ENCODE peak calls at places on chromosomes 11 and 22, in eight cellular contexts. T is lung; O is fibroblast of lung; E is HCT116; V is A549; F is heart right ventricle; Q is CD4-positive, CD25-positive, alpha-beta regulatory T cell; P is body of pancreas. M is an unnamed sample.

GRCh38 chr11:2744166-2744565 is 44.4 kb upstream of the KCNQ1OT1 start:
- DNase-seq in T (no peak), O (no peak), E (no peak), V (no peak), F (no peak), Q (no peak), P (peak), M (no peak)

GRCh38 chr22:39997421-39997820 is 2.7 kb downstream of the FAM83F start:
- DNase-seq in T (no peak), O (no peak), E (no peak), V (no peak), F (no peak), Q (no peak), P (no peak), M (no peak)

GRCh38 chr11:124586247-124586860 is 16.6 kb downstream of the OR8A1 start:
- DNase-seq in T (peak), O (peak), E (peak), V (peak), F (peak), Q (peak), P (peak), M (peak)

GRCh38 chr11:8327761-8328192 is 64.1 kb upstream of the LMO1 start:
- DNase-seq in T (no peak), O (peak), E (no peak), V (no peak), F (no peak), Q (no peak), P (no peak), M (no peak)

GRCh38 chr11:17979770-17980371 is 33.0 kb downstream of the SERGEF start:
- DNase-seq in T (no peak), O (no peak), E (no peak), V (peak), F (no peak), Q (peak), P (peak), M (peak)

GRCh38 chr11:1295086-1295485 is 14.3 kb downstream of the TOLLIP start:
- DNase-seq in T (no peak), O (no peak), E (no peak), V (no peak), F (no peak), Q (no peak), P (no peak), M (no peak)

GRCh38 chr11:72617080-72617744 is 57.0 kb downstream of the PDE2A start:
- DNase-seq in T (no peak), O (peak), E (no peak), V (no peak), F (no peak), Q (no peak), P (no peak), M (no peak)

GRCh38 chr11:64858467-64859401 is 14.3 kb upstream of the CDC42BPG start:
- DNase-seq in T (no peak), O (no peak), E (no peak), V (no peak), F (peak), Q (peak), P (no peak), M (peak)

GRCh38 chr11:72553748-72554147 is 119.4 kb upstream of the CLPB start:
- DNase-seq in T (no peak), O (no peak), E (no peak), V (no peak), F (no peak), Q (peak), P (no peak), M (no peak)

GRCh38 chr22:33111491-33111890 is 53.3 kb upstream of the SYN3 start:
- DNase-seq in T (no peak), O (no peak), E (no peak), V (no peak), F (no peak), Q (no peak), P (no peak), M (no peak)

GRCh38 chr22:45552017-45552411 is 49.3 kb downstream of the FBLN1 start:
- DNase-seq in T (no peak), O (no peak), E (no peak), V (no peak), F (no peak), Q (no peak), P (no peak), M (no peak)

GRCh38 chr22:44179989-44180705 is 578 bp upstream of the PARVG start:
- DNase-seq in T (no peak), O (no peak), E (no peak), V (no peak), F (no peak), Q (no peak), P (no peak), M (no peak)

GRCh38 chr11:75428301-75428724 is 4.7 kb downstream of the KLHL35 start:
- DNase-seq in T (peak), O (peak), E (no peak), V (no peak), F (peak), Q (peak), P (peak), M (peak)

GRCh38 chr11:72634472-72635095 is 39.6 kb downstream of the PDE2A start:
- DNase-seq in T (no peak), O (no peak), E (no peak), V (no peak), F (peak), Q (no peak), P (no peak), M (no peak)

GRCh38 chr11:76787911-76788596 is 4.9 kb downstream of the TSKU start:
- DNase-seq in T (no peak), O (no peak), E (peak), V (no peak), F (no peak), Q (no peak), P (peak), M (no peak)

GRCh38 chr11:1782831-1783724 is 19.4 kb upstream of the CTSD start:
- DNase-seq in T (no peak), O (peak), E (no peak), V (no peak), F (no peak), Q (no peak), P (no peak), M (no peak)

GRCh38 chr11:107929611-107930200 is 1.5 kb downstream of the RAB39A start:
- DNase-seq in T (no peak), O (peak), E (no peak), V (no peak), F (no peak), Q (no peak), P (no peak), M (no peak)

GRCh38 chr11:26623076-26623666 is 51.1 kb upstream of the MUC15 start:
- DNase-seq in T (no peak), O (peak), E (no peak), V (peak), F (no peak), Q (no peak), P (no peak), M (no peak)

GRCh38 chr11:65459552-65459951 is 37.0 kb downstream of the NEAT1 start:
- DNase-seq in T (no peak), O (no peak), E (no peak), V (no peak), F (no peak), Q (no peak), P (no peak), M (no peak)

GRCh38 chr22:19940536-19941364 is 822 bp upstream of the COMT start:
- DNase-seq in T (no peak), O (no peak), E (no peak), V (peak), F (no peak), Q (no peak), P (no peak), M (no peak)

GRCh38 chr11:80632156-80632555 is 1191.3 kb upstream of the TENM4 start:
- DNase-seq in T (no peak), O (no peak), E (no peak), V (no peak), F (no peak), Q (no peak), P (no peak), M (no peak)

GRCh38 chr22:39257522-39258475 is 13.0 kb upstream of the PDGFB start:
- DNase-seq in T (no peak), O (no peak), E (no peak), V (no peak), F (no peak), Q (no peak), P (no peak), M (no peak)

GRCh38 chr11:2271077-2271326 is 614 bp upstream of the ASCL2 start:
- DNase-seq in T (peak), O (no peak), E (no peak), V (no peak), F (peak), Q (peak), P (no peak), M (peak)

GRCh38 chr11:78802058-78802633 is 227.5 kb upstream of the NARS2 start:
- DNase-seq in T (peak), O (peak), E (no peak), V (no peak), F (no peak), Q (no peak), P (peak), M (peak)

GRCh38 chr11:130629039-130629438 is 180.6 kb downstream of the ADAMTS15 start:
- DNase-seq in T (no peak), O (peak), E (no peak), V (no peak), F (no peak), Q (no peak), P (no peak), M (no peak)

GRCh38 chr11:16759857-16760256 is 21.4 kb downstream of the C11orf58 start:
- DNase-seq in T (no peak), O (no peak), E (no peak), V (no peak), F (no peak), Q (no peak), P (no peak), M (no peak)

GRCh38 chr11:2477936-2478335 is 33.1 kb downstream of the KCNQ1 start:
- DNase-seq in T (no peak), O (no peak), E (no peak), V (no peak), F (no peak), Q (no peak), P (no peak), M (no peak)

GRCh38 chr11:26607725-26608506 is 35.9 kb upstream of the MUC15 start:
- DNase-seq in T (no peak), O (no peak), E (no peak), V (no peak), F (no peak), Q (no peak), P (no peak), M (no peak)

GRCh38 chr11:794766-795637 is 3.1 kb downstream of the SLC25A22 start:
- DNase-seq in T (no peak), O (no peak), E (no peak), V (no peak), F (peak), Q (no peak), P (peak), M (peak)

DNA sequence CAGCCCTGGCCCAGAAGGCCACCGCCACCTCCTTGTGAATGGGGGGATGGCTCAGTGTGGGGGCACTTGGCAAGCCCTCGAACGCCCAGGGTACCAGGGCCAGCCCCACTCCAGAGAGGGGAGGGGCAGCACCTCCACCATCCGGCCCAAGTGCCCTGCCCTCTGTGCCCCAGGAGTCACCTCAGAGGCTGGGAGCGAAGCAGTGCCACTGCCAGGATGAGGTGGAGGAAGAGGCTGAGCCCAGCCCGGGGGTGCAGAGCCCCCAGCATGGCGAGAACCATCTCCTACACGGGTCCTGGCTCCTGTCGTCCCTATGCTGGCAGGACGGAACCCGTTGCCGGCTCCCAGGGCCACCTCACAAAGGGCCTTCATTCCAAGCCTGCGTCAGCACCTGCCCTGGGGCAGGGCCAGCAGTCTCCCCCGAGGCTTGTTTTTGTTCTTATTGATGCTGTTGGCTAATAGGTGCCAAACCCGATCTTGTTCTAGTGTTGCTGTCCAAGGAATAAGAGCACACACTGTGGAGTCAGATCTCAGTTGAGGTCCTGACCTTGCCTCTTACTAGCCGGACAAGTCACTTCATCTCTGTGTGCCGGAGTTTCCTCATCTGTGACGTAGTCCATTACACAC is at the start of gene FREY1:
- DNase-seq in T (no peak), O (no peak), E (no peak), V (no peak), F (no peak), Q (no peak), P (peak), M (no peak)
- H3K27ac ChIP-seq in T (no peak), O (no peak), E (no peak), V (no peak), F (no peak), Q (no peak), P (peak), M (peak)

GRCh38 chr11:49202287-49202976 is 6.0 kb downstream of the FOLH1 start:
- DNase-seq in T (no peak), O (no peak), E (no peak), V (no peak), F (no peak), Q (no peak), P (no peak), M (no peak)

GRCh38 chr11:49208006-49208721 is at the start of gene FOLH1:
- DNase-seq in T (peak), O (no peak), E (no peak), V (peak), F (peak), Q (no peak), P (peak), M (no peak)
- H3K27ac ChIP-seq in T (no peak), O (no peak), E (no peak), V (no peak), F (no peak), Q (no peak), P (no peak), M (no peak)

GRCh38 chr11:66886671-66887221 is 29.9 kb downstream of the LRFN4 start:
- DNase-seq in T (no peak), O (peak), E (peak), V (peak), F (peak), Q (no peak), P (peak), M (peak)

GRCh38 chr11:66887531-66887930 is 30.7 kb downstream of the LRFN4 start:
- DNase-seq in T (no peak), O (no peak), E (no peak), V (no peak), F (peak), Q (no peak), P (no peak), M (no peak)

GRCh38 chr11:66885469-66886316 is 28.8 kb downstream of the LRFN4 start:
- DNase-seq in T (no peak), O (no peak), E (no peak), V (no peak), F (no peak), Q (no peak), P (no peak), M (peak)

GRCh38 chr11:66884443-66884842 is 27.6 kb downstream of the LRFN4 start:
- DNase-seq in T (no peak), O (no peak), E (no peak), V (no peak), F (no peak), Q (no peak), P (no peak), M (no peak)

GRCh38 chr11:66886317-66886588 is 29.4 kb downstream of the LRFN4 start:
- DNase-seq in T (no peak), O (peak), E (no peak), V (no peak), F (no peak), Q (no peak), P (no peak), M (no peak)
- H3K27ac ChIP-seq in T (no peak), O (no peak), E (peak), V (peak), F (no peak), Q (no peak), P (no peak), M (peak)

GRCh38 chr11:118918128-118918685 is 7.5 kb downstream of the BCL9L start:
- DNase-seq in T (peak), O (peak), E (no peak), V (no peak), F (peak), Q (no peak), P (peak), M (peak)
- H3K27ac ChIP-seq in T (peak), O (peak), E (peak), V (peak), F (peak), Q (peak), P (peak), M (peak)

GRCh38 chr11:60840711-60841430 is 1.0 kb upstream of the CCDC86 start:
- DNase-seq in T (no peak), O (peak), E (no peak), V (no peak), F (no peak), Q (no peak), P (no peak), M (no peak)
- H3K27ac ChIP-seq in T (no peak), O (peak), E (peak), V (peak), F (peak), Q (no peak), P (peak), M (peak)

GRCh38 chr11:10117709-10118341 is 176.2 kb downstream of the SBF2 start:
- DNase-seq in T (no peak), O (peak), E (no peak), V (no peak), F (no peak), Q (no peak), P (no peak), M (no peak)
- H3K27ac ChIP-seq in T (no peak), O (no peak), E (no peak), V (no peak), F (no peak), Q (no peak), P (peak), M (no peak)

GRCh38 chr11:134287561-134287960 is 11.4 kb downstream of the GLB1L3 start:
- DNase-seq in T (no peak), O (no peak), E (no peak), V (no peak), F (no peak), Q (no peak), P (no peak), M (no peak)

GRCh38 chr11:134289789-134290188 is 13.6 kb downstream of the GLB1L3 start:
- DNase-seq in T (no peak), O (no peak), E (no peak), V (no peak), F (no peak), Q (no peak), P (no peak), M (no peak)

GRCh38 chr11:134288486-134288885 is 12.3 kb downstream of the GLB1L3 start:
- DNase-seq in T (no peak), O (no peak), E (no peak), V (no peak), F (no peak), Q (no peak), P (no peak), M (no peak)

GRCh38 chr11:134290646-134291045 is 14.5 kb downstream of the GLB1L3 start:
- DNase-seq in T (no peak), O (no peak), E (no peak), V (no peak), F (no peak), Q (no peak), P (no peak), M (no peak)

GRCh38 chr11:134289167-134289566 is 13.0 kb downstream of the GLB1L3 start:
- DNase-seq in T (no peak), O (no peak), E (no peak), V (no peak), F (no peak), Q (no peak), P (no peak), M (no peak)
- H3K27ac ChIP-seq in T (no peak), O (no peak), E (no peak), V (no peak), F (no peak), Q (no peak), P (no peak), M (no peak)

M was measured in stomach.